ENCODE peak calls at places on chromosome 6, in nine cellular contexts. R, Q, G, Y, D, O, U, H and B are unnamed samples.

GRCh38 chr6:82030761-82031160 is 216.8 kb downstream of the IBTK start:
- DNase-seq in R (no peak), G (no peak), O (no peak), Y (no peak), D (no peak), Q (no peak), H (no peak), U (peak; percentile 60), B (no peak)

GRCh38 chr6:159985296-159985940 is 16.5 kb downstream of the IGF2R start:
- DNase-seq in R (peak; percentile 54), O (no peak), Q (no peak), Y (no peak), G (no peak), H (no peak), D (no peak), U (no peak), B (no peak)

GRCh38 chr6:108114861-108115597 is 40.5 kb upstream of the OSTM1 start:
- DNase-seq in O (peak; percentile 83), G (peak; percentile 93), D (peak; percentile 64), Q (peak; percentile 81), H (peak; percentile 63), R (peak; percentile 87), Y (no peak), U (peak; percentile 67), B (peak; percentile 54)

GRCh38 chr6:48835421-48835958 is 627.6 kb downstream of the MMUT start:
- DNase-seq in G (no peak), H (no peak), Q (no peak), D (no peak), O (no peak), Y (no peak), R (no peak), U (peak; percentile 58), B (no peak)

GRCh38 chr6:85641522-85641915 is 1.2 kb downstream of the SYNCRIP start:
- DNase-seq in H (peak; percentile 63), O (no peak), Q (no peak), U (peak; percentile 12), R (no peak), G (no peak), D (no peak), Y (no peak), B (no peak)

GRCh38 chr6:169841907-169842606 is 90.6 kb downstream of the ERMARD start:
- DNase-seq in U (no peak), G (peak; percentile 42), H (no peak), Y (no peak), O (peak; percentile 34), D (no peak), Q (no peak), R (peak; percentile 6), B (peak; percentile 5)

GRCh38 chr6:150492941-150493340 is 106.7 kb upstream of the PLEKHG1 start:
- DNase-seq in H (no peak), Q (no peak), D (no peak), R (no peak), Y (no peak), U (peak; percentile 91), G (no peak), O (no peak), B (no peak)

GRCh38 chr6:37126554-37126906 is 43.4 kb upstream of the PIM1 start:
- DNase-seq in Q (no peak), U (no peak), D (no peak), H (no peak), G (no peak), R (no peak), O (no peak), Y (no peak), B (no peak)

GRCh38 chr6:42017021-42017643 is 33.2 kb upstream of the TAF8 start:
- DNase-seq in G (peak; percentile 10), R (peak; percentile 54), D (peak; percentile 55), Q (no peak), H (no peak), Y (no peak), U (peak; percentile 36), O (no peak), B (no peak)

GRCh38 chr6:130376921-130377320 is 11.1 kb downstream of the TMEM200A start:
- DNase-seq in R (no peak), D (no peak), G (no peak), U (no peak), Y (no peak), O (no peak), H (no peak), Q (no peak), B (no peak)

GRCh38 chr6:65638047-65638831 is 68.8 kb downstream of the EYS start:
- DNase-seq in O (no peak), H (no peak), R (peak; percentile 11), Y (no peak), Q (no peak), D (no peak), G (peak; percentile 56), U (no peak), B (peak; percentile 61)

GRCh38 chr6:24859132-24859531 is 60.4 kb upstream of the ARMH2 start:
- DNase-seq in O (no peak), H (no peak), R (no peak), D (no peak), Y (no peak), Q (no peak), U (no peak), G (no peak), B (no peak)

GRCh38 chr6:32195902-32196681 is 3.6 kb upstream of the GPSM3 start:
- DNase-seq in U (peak; percentile 100), Q (peak; percentile 87), D (peak; percentile 74), H (peak; percentile 81), G (peak; percentile 97), R (peak; percentile 98), O (peak; percentile 93), Y (peak; percentile 34), B (peak; percentile 97)

GRCh38 chr6:129835691-129836090 is 25.4 kb downstream of the TMEM244 start:
- DNase-seq in H (no peak), D (no peak), O (no peak), Y (no peak), R (no peak), Q (no peak), U (no peak), G (no peak), B (no peak)

GRCh38 chr6:1059596-1059995 is 252.3 kb upstream of the FOXQ1 start:
- DNase-seq in H (no peak), U (no peak), G (no peak), D (no peak), R (no peak), Q (no peak), O (no peak), Y (no peak), B (no peak)

GRCh38 chr6:43623880-43624785 is 4.9 kb downstream of the GTPBP2 start:
- DNase-seq in D (no peak), O (no peak), Y (no peak), G (no peak), R (no peak), U (no peak), H (no peak), Q (no peak), B (peak; percentile 12)

GRCh38 chr6:43936476-43936875 is 166.5 kb downstream of the VEGFA start:
- DNase-seq in O (no peak), R (peak; percentile 32), G (peak; percentile 36), U (no peak), Q (no peak), D (no peak), Y (no peak), H (no peak), B (no peak)

GRCh38 chr6:34146801-34147592 is 1.1 kb upstream of the GRM4 start:
- DNase-seq in H (no peak), Y (no peak), U (no peak), D (no peak), R (no peak), G (peak; percentile 24), O (peak; percentile 32), Q (no peak), B (no peak)

GRCh38 chr6:134730013-134730412 is 219.9 kb downstream of the ALDH8A1 start:
- DNase-seq in Q (no peak), D (no peak), U (no peak), Y (no peak), H (no peak), R (no peak), G (no peak), O (no peak), B (no peak)

GRCh38 chr6:15689586-15690450 is 27.0 kb upstream of the DTNBP1 start:
- DNase-seq in G (no peak), Q (no peak), R (no peak), D (no peak), H (no peak), U (no peak), Y (no peak), O (no peak), B (no peak)